ENCODE peak calls at places on chromosome 6, in ten cellular contexts. L is lower lobe of right lung, K is H9, B is mucosa of descending colon, U is adrenal gland, F is AG10803, S is PC-3, E is transverse colon, O is AG09319, H is hepatocyte. R is an unnamed sample.

GRCh38 chr6:129490551-129491245 is 219.3 kb downstream of the ARHGAP18 start:
- DNase-seq in H (peak), O (peak), U (peak), K (no peak), F (peak), E (peak), S (peak), B (no peak), L (no peak), R (peak)

GRCh38 chr6:87909849-87910248 is 137.8 kb upstream of the SPACA1 start:
- DNase-seq in L (no peak), U (peak), E (no peak), S (peak), K (no peak), B (no peak), H (no peak), O (no peak), F (peak), R (peak)

GRCh38 chr6:20707166-20707485 is 172.9 kb downstream of the CDKAL1 start:
- DNase-seq in L (no peak), U (no peak), E (no peak), H (no peak), S (no peak), K (no peak), B (no peak), O (no peak), F (no peak), R (no peak)

GRCh38 chr6:164106345-164106769 is 691.8 kb downstream of the QKI start:
- DNase-seq in O (no peak), B (no peak), L (no peak), K (peak), U (no peak), E (no peak), F (no peak), S (peak), H (peak), R (peak)

GRCh38 chr6:29656157-29656556 is 735 bp upstream of the MOG start:
- DNase-seq in F (no peak), H (no peak), K (no peak), E (no peak), L (no peak), O (no peak), B (no peak), S (no peak), U (no peak), R (no peak)

GRCh38 chr6:45946352-45946751 is 69.3 kb downstream of the CLIC5 start:
- DNase-seq in L (no peak), E (no peak), U (peak), K (peak), O (peak), S (peak), H (peak), B (no peak), F (peak), R (peak)

GRCh38 chr6:69813508-69813907 is 16.7 kb upstream of the LMBRD1 start:
- DNase-seq in U (no peak), K (no peak), O (no peak), B (no peak), L (no peak), E (no peak), F (no peak), S (no peak), H (no peak), R (peak)

GRCh38 chr6:27553123-27553904 is 80.4 kb upstream of the ZNF184 start:
- DNase-seq in B (no peak), F (peak), L (no peak), K (peak), S (no peak), U (no peak), H (peak), E (no peak), O (no peak), R (peak)

GRCh38 chr6:108002365-108003221 is 44.6 kb upstream of the SEC63 start:
- DNase-seq in F (no peak), U (no peak), B (peak), O (no peak), K (peak), H (peak), L (no peak), E (peak), S (peak), R (no peak)

GRCh38 chr6:169234634-169235033 is 19.0 kb downstream of the THBS2 start:
- DNase-seq in S (no peak), F (no peak), U (no peak), K (no peak), O (no peak), H (no peak), B (no peak), L (no peak), E (no peak), R (no peak)

GRCh38 chr6:159008656-159009288 is 8.8 kb upstream of the RSPH3 start:
- DNase-seq in L (no peak), F (peak), K (no peak), E (no peak), B (no peak), U (no peak), O (no peak), H (peak), S (peak), R (peak)

GRCh38 chr6:20202070-20202658 is 10.1 kb downstream of the MBOAT1 start:
- DNase-seq in H (peak), K (no peak), S (peak), B (no peak), E (no peak), F (peak), L (no peak), U (no peak), O (no peak), R (peak)

GRCh38 chr6:14210077-14210476 is 92.5 kb downstream of the CD83 start:
- DNase-seq in L (no peak), O (no peak), H (no peak), U (no peak), E (no peak), B (no peak), S (no peak), K (no peak), F (no peak), R (peak)

GRCh38 chr6:128156315-128157111 is 255.7 kb upstream of the THEMIS start:
- DNase-seq in B (no peak), L (no peak), F (no peak), O (no peak), S (no peak), U (no peak), E (no peak), H (no peak), K (no peak), R (peak)

GRCh38 chr6:44489912-44490604 is 102.6 kb downstream of the CDC5L start:
- DNase-seq in H (peak), F (peak), E (no peak), B (no peak), L (no peak), K (no peak), S (peak), O (peak), U (peak), R (no peak)

GRCh38 chr6:167100241-167100674 is 22.6 kb upstream of the CCR6 start:
- DNase-seq in U (no peak), B (no peak), E (no peak), S (no peak), H (no peak), O (no peak), L (no peak), K (no peak), F (no peak), R (no peak)

GRCh38 chr6:85966859-85967258 is 324.2 kb upstream of the SYNCRIP start:
- DNase-seq in H (no peak), O (no peak), S (no peak), B (no peak), E (no peak), F (no peak), L (no peak), U (peak), K (no peak), R (no peak)

GRCh38 chr6:7145269-7146078 is 37.7 kb downstream of the RREB1 start:
- DNase-seq in S (peak), B (no peak), F (no peak), E (peak), L (no peak), O (no peak), H (no peak), K (no peak), U (no peak), R (peak)

GRCh38 chr6:53309059-53309896 is 39.5 kb downstream of the ELOVL5 start:
- DNase-seq in F (peak), U (no peak), E (peak), O (no peak), L (no peak), B (no peak), H (no peak), K (no peak), S (peak), R (peak)

GRCh38 chr6:166515072-166515810 is 71.2 kb downstream of the RAMACL start:
- DNase-seq in U (no peak), S (peak), H (peak), F (peak), K (no peak), E (peak), B (no peak), L (no peak), O (peak), R (peak)

GRCh38 chr6:79423216-79423615 is 114.0 kb downstream of the LCA5 start:
- DNase-seq in S (no peak), F (no peak), U (no peak), K (no peak), L (no peak), E (no peak), O (no peak), B (no peak), H (no peak), R (no peak)

GRCh38 chr6:163408352-163408991 is 6.0 kb upstream of the QKI start:
- DNase-seq in F (no peak), S (no peak), B (no peak), K (no peak), H (peak), U (no peak), E (no peak), L (no peak), O (no peak), R (no peak)

GRCh38 chr6:84224251-84224650 is 3.2 kb downstream of the CEP162 start:
- DNase-seq in F (peak), K (no peak), U (no peak), H (no peak), L (no peak), O (no peak), E (no peak), S (no peak), B (no peak), R (peak)

GRCh38 chr6:118645395-118645794 is 6.0 kb downstream of the CEP85L start:
- DNase-seq in U (peak), E (no peak), S (no peak), B (no peak), L (no peak), K (no peak), H (no peak), F (no peak), O (no peak), R (peak)

GRCh38 chr6:133740784-133741183 is 148.1 kb upstream of the TCF21 start:
- DNase-seq in H (no peak), K (no peak), F (no peak), B (no peak), E (no peak), U (no peak), O (no peak), L (no peak), S (no peak), R (no peak)

GRCh38 chr6:40845588-40845987 is 193.4 kb downstream of the UNC5CL start:
- DNase-seq in B (no peak), L (no peak), S (peak), E (peak), K (peak), U (peak), F (peak), O (no peak), H (peak), R (peak)
- TF ChIP-seq CTCF in B (no peak), L (peak), S (peak), E (peak), K (peak), U (peak), F (peak), O (peak), H (peak), R (peak)

GRCh38 chr6:38805127-38805655 is 90.1 kb downstream of the DNAH8 start:
- DNase-seq in U (no peak), S (no peak), O (no peak), H (no peak), F (no peak), L (no peak), K (no peak), E (no peak), B (no peak), R (no peak)
- TF ChIP-seq CTCF in U (no peak), S (peak), O (no peak), H (peak), F (no peak), L (no peak), K (no peak), E (no peak), B (no peak), R (no peak)

GRCh38 chr6:148423601-148424270 is 81.1 kb downstream of the SASH1 start:
- DNase-seq in K (no peak), L (no peak), B (no peak), F (no peak), H (no peak), S (no peak), E (no peak), O (no peak), U (no peak), R (no peak)
- TF ChIP-seq CTCF in K (no peak), L (no peak), B (no peak), F (no peak), H (no peak), S (no peak), E (no peak), O (no peak), U (no peak), R (no peak)

GRCh38 chr6:15283986-15284361 is 38.1 kb downstream of the JARID2 start:
- DNase-seq in B (no peak), K (no peak), F (peak), H (no peak), E (no peak), S (no peak), O (no peak), U (no peak), L (no peak), R (no peak)
- TF ChIP-seq CTCF in B (no peak), K (no peak), F (no peak), H (no peak), E (no peak), S (no peak), O (no peak), U (no peak), L (no peak), R (no peak)

R was measured in NB4.